ENCODE peak calls at places on chromosomes 4 and X, in eight cellular contexts. W is PC-9, E is SK-N-SH, O is HCT116, T is K562, G is mammary epithelial cell, C is fibroblast of lung, D is neural progenitor cell. B is an unnamed sample.
A peak's percentile ranks its signal among the peaks of the same experiment; 100 is the strongest.

GRCh38 chr4:110639207-110640092 is 16.6 kb upstream of the PITX2 start:
- DNase-seq in G (no peak), T (no peak), C (no peak), E (no peak), O (no peak), W (no peak), D (peak; percentile 83), B (no peak)

GRCh38 chrX:24395775-24396174 is 35.3 kb downstream of the SUPT20HL1 start:
- DNase-seq in W (no peak), O (peak; percentile 24), C (peak; percentile 73), G (peak; percentile 68), T (peak; percentile 54), E (peak; percentile 54), D (peak; percentile 78), B (peak; percentile 43)

GRCh38 chr4:80500593-80500992 is 165.1 kb downstream of the CFAP299 start:
- DNase-seq in T (no peak), O (no peak), C (no peak), D (no peak), G (peak; percentile 7), E (no peak), W (no peak), B (no peak)

GRCh38 chr4:17562157-17562556 is 14.8 kb upstream of the LAP3 start:
- DNase-seq in D (peak; percentile 36), O (no peak), W (peak; percentile 43), C (no peak), G (no peak), T (peak; percentile 17), E (peak; percentile 21), B (peak; percentile 46)

GRCh38 chrX:100935767-100936166 is 7.0 kb upstream of the XKRX start:
- DNase-seq in E (no peak), T (no peak), W (no peak), D (no peak), O (no peak), G (no peak), C (no peak), B (no peak)

GRCh38 chrX:85243761-85244410 is at the start of the genes SATL1 and ZNF711:
- DNase-seq in C (peak; percentile 73), W (no peak), G (peak; percentile 2), E (peak; percentile 87), O (peak; percentile 13), T (peak; percentile 50), D (peak; percentile 87), B (peak; percentile 21)

GRCh38 chrX:46649421-46650260 is 76.1 kb downstream of the CHST7 start:
- DNase-seq in O (no peak), G (no peak), D (peak; percentile 45), T (no peak), C (no peak), W (no peak), E (peak; percentile 52), B (no peak)

GRCh38 chrX:39214380-39215126 is 413.3 kb downstream of the MID1IP1 start:
- DNase-seq in E (no peak), G (no peak), D (peak; percentile 24), T (no peak), C (no peak), W (no peak), O (no peak), B (no peak)

GRCh38 chr4:113901994-113902787 is 77.3 kb downstream of the ARSJ start:
- DNase-seq in W (no peak), D (no peak), G (no peak), E (no peak), O (no peak), T (no peak), C (no peak), B (peak; percentile 34)

GRCh38 chr4:187602339-187603092 is 393.1 kb upstream of the ZFP42 start:
- DNase-seq in W (no peak), T (no peak), O (no peak), D (no peak), G (peak; percentile 12), E (no peak), C (peak; percentile 89), B (no peak)

GRCh38 chr4:28518781-28519180 is 1658.1 kb downstream of the STIM2 start:
- DNase-seq in C (peak; percentile 2), W (no peak), E (no peak), O (no peak), G (peak; percentile 57), D (no peak), T (no peak), B (no peak)

GRCh38 chr4:171203425-171203824 is 609.8 kb upstream of the GALNTL6 start:
- DNase-seq in T (no peak), E (no peak), G (peak; percentile 20), D (no peak), C (peak; percentile 12), O (no peak), W (no peak), B (no peak)

DNA sequence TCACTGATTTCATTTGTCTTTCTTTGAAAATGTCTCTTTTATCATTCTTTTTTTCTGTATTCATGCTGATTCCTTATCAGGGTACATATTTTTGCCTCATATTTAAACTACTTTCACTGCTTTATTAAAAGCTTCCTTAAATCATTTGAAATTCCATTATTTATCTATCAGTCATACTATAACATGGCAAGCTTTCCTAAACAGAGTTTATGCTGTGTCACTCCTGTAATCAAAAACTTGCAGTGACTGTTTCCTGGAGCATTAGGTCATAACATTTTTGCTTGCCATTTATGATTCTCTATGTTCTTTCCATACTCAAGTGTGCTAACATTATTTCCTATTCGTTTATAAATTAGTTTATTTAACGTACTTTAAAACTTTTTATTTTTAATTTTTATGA is 203.7 kb downstream of the BMPR1B start:
- DNase-seq in E (no peak), T (no peak), W (no peak), C (no peak), G (no peak), D (no peak), O (no peak), B (no peak)
- H2AFZ ChIP-seq in E (no peak overlapping the region), T (no peak overlapping the region), W (no peak overlapping the region), C (no peak overlapping the region), G (no peak overlapping the region), D (no peak overlapping the region), O (no peak overlapping the region), B (no peak overlapping the region)

GRCh38 chr4:173490256-173490655 is 39.8 kb downstream of the HAND2 start:
- DNase-seq in C (no peak), O (no peak), D (no peak), W (no peak), E (no peak), T (no peak), G (no peak), B (no peak)
- H2AFZ ChIP-seq in C (no peak overlapping the region), O (no peak overlapping the region), D (no peak overlapping the region), W (no peak overlapping the region), E (no peak overlapping the region), T (no peak overlapping the region), G (no peak overlapping the region), B (no peak overlapping the region)

GRCh38 chr4:138329506-138330070 is 87.4 kb upstream of the SLC7A11 start:
- DNase-seq in G (no peak), T (peak; percentile 3), E (no peak), D (no peak), O (no peak), W (no peak), C (no peak), B (no peak)
- H2AFZ ChIP-seq in G (no peak overlapping the region), T (no peak overlapping the region), E (no peak overlapping the region), D (peak overlapping the region; percentile 21), O (no peak overlapping the region), W (no peak overlapping the region), C (no peak overlapping the region), B (no peak overlapping the region)

DNA sequence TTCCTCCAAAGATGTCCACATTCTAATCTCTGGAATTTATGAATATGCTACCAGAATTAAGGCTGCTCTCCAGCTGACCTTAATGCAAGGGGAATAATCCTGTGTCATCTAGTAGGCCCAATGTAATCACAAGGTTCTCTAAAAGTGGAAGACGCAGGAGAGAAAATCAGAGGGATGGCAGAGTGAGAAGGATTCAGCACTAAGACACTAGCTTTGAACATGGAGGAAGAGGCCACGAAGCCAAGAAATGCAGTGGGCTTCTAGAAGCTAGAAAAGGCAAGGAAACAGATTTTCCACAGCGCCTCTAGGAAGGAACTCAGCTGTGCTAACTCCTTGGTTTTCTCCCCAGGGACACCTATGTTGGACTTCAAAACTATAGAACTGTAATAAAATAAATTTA is 240.7 kb upstream of the TRAM1L1 start:
- DNase-seq in O (no peak), W (no peak), T (no peak), E (no peak), D (no peak), G (peak; percentile 65), C (peak; percentile 14), B (no peak)
- H2AFZ ChIP-seq in O (no peak overlapping the region), W (no peak overlapping the region), T (no peak overlapping the region), E (no peak overlapping the region), D (no peak overlapping the region), G (peak overlapping the region; percentile 75), C (no peak overlapping the region), B (no peak overlapping the region)

DNA sequence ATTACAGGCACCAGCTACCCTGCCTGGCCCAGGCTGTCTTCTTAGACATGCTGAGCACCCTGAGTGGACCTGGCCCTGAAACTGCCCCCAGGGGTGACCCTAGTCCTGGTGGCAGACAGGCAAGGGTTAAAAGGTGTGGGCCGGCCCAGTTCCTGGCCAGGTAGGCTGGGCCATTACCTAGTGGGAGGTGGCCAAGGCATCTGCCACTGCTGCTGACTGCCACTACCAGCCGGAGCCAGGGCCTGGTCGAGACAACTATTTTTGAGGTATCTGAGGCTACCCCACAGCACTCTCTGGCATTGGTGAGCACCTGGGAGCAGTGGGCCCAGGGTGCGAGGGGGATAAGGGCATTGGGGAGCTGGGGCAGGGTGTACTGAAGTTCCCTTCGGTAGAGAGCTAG is at the start of gene CCDC120:
- DNase-seq in E (no peak), O (no peak), C (no peak), T (no peak), D (no peak), G (peak; percentile 28), W (no peak), B (no peak)
- H2AFZ ChIP-seq in E (no peak within 1 kb of the TSS), O (no peak within 1 kb of the TSS), C (no peak within 1 kb of the TSS), T (no peak within 1 kb of the TSS), D (no peak within 1 kb of the TSS), G (peak within 1 kb of the TSS; percentile 24), W (no peak within 1 kb of the TSS), B (no peak within 1 kb of the TSS)

GRCh38 chr4:183635333-183635732 is 23.7 kb downstream of the RWDD4 start:
- DNase-seq in D (peak; percentile 73), G (no peak), T (no peak), O (no peak), W (no peak), C (no peak), E (no peak), B (no peak)
- H2AFZ ChIP-seq in D (peak overlapping the region; percentile 93), G (no peak overlapping the region), T (peak overlapping the region; percentile 37), O (no peak overlapping the region), W (no peak overlapping the region), C (peak overlapping the region; percentile 53), E (no peak overlapping the region), B (no peak overlapping the region)

GRCh38 chr4:82063017-82063416 is 310.8 kb downstream of the HNRNPD start:
- DNase-seq in G (no peak), C (no peak), D (no peak), E (no peak), O (no peak), W (no peak), T (no peak), B (no peak)
- H2AFZ ChIP-seq in G (no peak overlapping the region), C (no peak overlapping the region), D (no peak overlapping the region), E (no peak overlapping the region), O (no peak overlapping the region), W (no peak overlapping the region), T (no peak overlapping the region), B (no peak overlapping the region)

DNA sequence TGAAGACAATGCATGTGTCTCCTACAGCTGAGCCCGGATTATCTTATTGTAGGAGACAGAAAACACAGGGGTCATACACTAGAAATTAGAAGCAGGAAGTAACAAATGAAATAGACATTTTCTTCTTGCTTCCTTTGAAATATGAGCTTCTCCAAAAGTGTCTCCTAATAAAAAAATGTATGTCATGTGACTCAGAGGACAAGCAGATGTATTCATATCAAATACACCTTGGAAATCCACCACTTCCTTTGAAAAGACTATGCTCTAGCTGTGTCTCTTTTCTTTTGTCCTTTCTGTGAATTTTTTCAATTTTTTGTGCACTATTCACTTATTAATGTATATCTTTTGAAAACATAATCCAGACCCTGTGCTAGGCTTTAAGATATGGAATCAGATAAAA is 1906.2 kb downstream of the C4orf33 start:
- DNase-seq in T (no peak), W (no peak), O (no peak), G (no peak), E (no peak), C (no peak), D (no peak), B (no peak)
- H2AFZ ChIP-seq in T (no peak overlapping the region), W (no peak overlapping the region), O (peak overlapping the region; percentile 42), G (no peak overlapping the region), E (no peak overlapping the region), C (no peak overlapping the region), D (no peak overlapping the region), B (no peak overlapping the region)